ENCODE peak calls at places on chromosomes 11 and 22, in seven cellular contexts. O is kidney tubule cell, S is HS-5, Y is NCI-H146, T is OCI-LY7, J is cardiac muscle cell, C is NCI-H510A. N is an unnamed sample.

GRCh38 chr11:72002841-72003775 is 4.4 kb downstream of the IL18BP start:
- DNase-seq in T (no peak), C (no peak), J (no peak), S (no peak), O (no peak), Y (no peak), N (no peak)

GRCh38 chr11:12246989-12247388 is 130.4 kb upstream of the PARVA start:
- DNase-seq in T (no peak), Y (no peak), S (no peak), J (peak; percentile 36), C (no peak), O (no peak), N (no peak)

GRCh38 chr11:69641681-69642548 is 959 bp downstream of the CCND1 start:
- DNase-seq in C (no peak), O (peak; percentile 29), J (peak; percentile 27), Y (no peak), T (no peak), S (no peak), N (no peak)

GRCh38 chr11:134560066-134560465 is 148.0 kb upstream of the B3GAT1 start:
- DNase-seq in C (no peak), O (no peak), S (no peak), T (no peak), J (no peak), Y (no peak), N (no peak)

GRCh38 chr11:116742104-116742503 is 30.7 kb downstream of the BUD13 start:
- DNase-seq in C (no peak), S (no peak), Y (no peak), J (peak; percentile 42), T (no peak), O (no peak), N (no peak)

GRCh38 chr22:44542561-44543222 is 44.7 kb upstream of the RTL6 start:
- DNase-seq in Y (no peak), T (no peak), S (no peak), J (no peak), O (no peak), C (no peak), N (peak; percentile 64)

GRCh38 chr22:47102081-47102480 is 339.6 kb downstream of the TBC1D22A start:
- DNase-seq in C (no peak), O (no peak), T (no peak), J (no peak), S (no peak), Y (no peak), N (no peak)

GRCh38 chr11:44592125-44592643 is 26.7 kb downstream of the CD82 start:
- DNase-seq in T (no peak), Y (no peak), O (no peak), S (no peak), J (peak; percentile 88), C (no peak), N (no peak)

GRCh38 chr22:36884314-36885158 is 23.7 kb downstream of the NCF4 start:
- DNase-seq in C (no peak), O (no peak), Y (no peak), S (no peak), J (peak; percentile 81), T (no peak), N (no peak)

GRCh38 chr11:44004452-44004833 is 43.3 kb upstream of the ACCSL start:
- DNase-seq in Y (no peak), S (no peak), O (no peak), J (no peak), T (no peak), C (no peak), N (no peak)

GRCh38 chr11:128704517-128704916 is 10.6 kb downstream of the FLI1 start:
- DNase-seq in J (no peak), Y (no peak), C (no peak), O (no peak), S (no peak), T (no peak), N (no peak)

GRCh38 chr22:28909375-28909774 is 26.0 kb downstream of the ZNRF3 start:
- DNase-seq in J (peak; percentile 43), C (no peak), Y (no peak), O (no peak), T (no peak), S (no peak), N (no peak)

GRCh38 chr11:72962084-72962483 is 147.9 kb downstream of the ATG16L2 start:
- DNase-seq in Y (no peak), C (no peak), S (no peak), T (no peak), J (peak; percentile 85), O (no peak), N (no peak)

N was measured in NCI-H1105 treated with DMSO at 0.1 percent for 48 hours.